ENCODE peak calls at places on chromosomes 12 and 14, in ten cellular contexts. One of them, this sample, is unnamed.
A peak's percentile ranks its signal among the peaks of the same experiment; 100 is the strongest.

GRCh38 chr14:51979399-51979709 is 10.0 kb upstream of the RTRAF start:
- DNase-seq in upper lobe of right lung: no peak
- DNase-seq in GM23338: no peak
- DNase-seq in left ventricle myocardium inferior: no peak
- DNase-seq in CD8-positive, alpha-beta T cell: no peak
- DNase-seq in Peyer's patch: no peak
- DNase-seq in uterus: no peak
- DNase-seq in PC-9: no peak
- DNase-seq in prostate gland: no peak
- DNase-seq in psoas muscle: no peak
- DNase-seq in this sample: no peak

GRCh38 chr12:80412343-80412953 is 31.6 kb upstream of the PTPRQ start:
- DNase-seq in CD8-positive, alpha-beta T cell: no peak
- DNase-seq in GM23338: peak; percentile 87
- DNase-seq in psoas muscle: no peak
- DNase-seq in left ventricle myocardium inferior: no peak
- DNase-seq in PC-9: no peak
- DNase-seq in uterus: no peak
- DNase-seq in prostate gland: peak; percentile 25
- DNase-seq in Peyer's patch: no peak
- DNase-seq in upper lobe of right lung: no peak
- DNase-seq in this sample: peak; percentile 24

GRCh38 chr14:56055521-56055920 is 62.7 kb upstream of the PELI2 start:
- DNase-seq in CD8-positive, alpha-beta T cell: no peak
- DNase-seq in PC-9: no peak
- DNase-seq in GM23338: no peak
- DNase-seq in Peyer's patch: no peak
- DNase-seq in prostate gland: no peak
- DNase-seq in uterus: no peak
- DNase-seq in upper lobe of right lung: no peak
- DNase-seq in psoas muscle: no peak
- DNase-seq in left ventricle myocardium inferior: no peak
- DNase-seq in this sample: no peak

GRCh38 chr12:67477682-67478265 is 170.8 kb upstream of the DYRK2 start:
- DNase-seq in upper lobe of right lung: no peak
- DNase-seq in psoas muscle: no peak
- DNase-seq in GM23338: no peak
- DNase-seq in uterus: no peak
- DNase-seq in prostate gland: no peak
- DNase-seq in left ventricle myocardium inferior: no peak
- DNase-seq in PC-9: no peak
- DNase-seq in Peyer's patch: no peak
- DNase-seq in CD8-positive, alpha-beta T cell: no peak
- DNase-seq in this sample: no peak

GRCh38 chr12:93852067-93852466 is 174.9 kb downstream of the CRADD start:
- DNase-seq in PC-9: no peak
- DNase-seq in prostate gland: no peak
- DNase-seq in upper lobe of right lung: no peak
- DNase-seq in left ventricle myocardium inferior: no peak
- DNase-seq in CD8-positive, alpha-beta T cell: no peak
- DNase-seq in uterus: no peak
- DNase-seq in Peyer's patch: no peak
- DNase-seq in psoas muscle: no peak
- DNase-seq in GM23338: no peak
- DNase-seq in this sample: no peak

GRCh38 chr12:89080797-89081470 is 271.4 kb downstream of the DUSP6 start:
- DNase-seq in upper lobe of right lung: no peak
- DNase-seq in PC-9: no peak
- DNase-seq in CD8-positive, alpha-beta T cell: no peak
- DNase-seq in left ventricle myocardium inferior: no peak
- DNase-seq in uterus: no peak
- DNase-seq in psoas muscle: no peak
- DNase-seq in GM23338: no peak
- DNase-seq in prostate gland: no peak
- DNase-seq in Peyer's patch: no peak
- DNase-seq in this sample: no peak

GRCh38 chr14:104931771-104932675 is 7.3 kb downstream of the PLD4 start:
- DNase-seq in upper lobe of right lung: peak; percentile 65
- DNase-seq in psoas muscle: no peak
- DNase-seq in prostate gland: no peak
- DNase-seq in PC-9: no peak
- DNase-seq in Peyer's patch: peak; percentile 48
- DNase-seq in CD8-positive, alpha-beta T cell: no peak
- DNase-seq in uterus: no peak
- DNase-seq in left ventricle myocardium inferior: peak; percentile 15
- DNase-seq in GM23338: peak; percentile 57
- DNase-seq in this sample: no peak

GRCh38 chr14:35254736-35255135 is 37.4 kb upstream of the PSMA6 start:
- DNase-seq in Peyer's patch: no peak
- DNase-seq in left ventricle myocardium inferior: no peak
- DNase-seq in GM23338: no peak
- DNase-seq in PC-9: no peak
- DNase-seq in prostate gland: no peak
- DNase-seq in psoas muscle: no peak
- DNase-seq in upper lobe of right lung: no peak
- DNase-seq in CD8-positive, alpha-beta T cell: no peak
- DNase-seq in uterus: no peak
- DNase-seq in this sample: no peak

GRCh38 chr14:91177073-91177796 is 63.4 kb downstream of the DGLUCY start:
- DNase-seq in uterus: peak; percentile 48
- DNase-seq in Peyer's patch: no peak
- DNase-seq in CD8-positive, alpha-beta T cell: peak; percentile 57
- DNase-seq in left ventricle myocardium inferior: no peak
- DNase-seq in PC-9: peak; percentile 10
- DNase-seq in prostate gland: peak; percentile 62
- DNase-seq in upper lobe of right lung: no peak
- DNase-seq in psoas muscle: peak; percentile 44
- DNase-seq in GM23338: peak; percentile 77
- DNase-seq in this sample: peak; percentile 67

GRCh38 chr14:68908860-68909259 is 70.2 kb downstream of the ACTN1 start:
- DNase-seq in uterus: no peak
- DNase-seq in upper lobe of right lung: no peak
- DNase-seq in left ventricle myocardium inferior: no peak
- DNase-seq in PC-9: no peak
- DNase-seq in CD8-positive, alpha-beta T cell: no peak
- DNase-seq in GM23338: no peak
- DNase-seq in prostate gland: no peak
- DNase-seq in Peyer's patch: no peak
- DNase-seq in psoas muscle: no peak
- DNase-seq in this sample: no peak

GRCh38 chr14:64478634-64479250 is 13.4 kb downstream of the AKAP5 start:
- DNase-seq in Peyer's patch: no peak
- DNase-seq in PC-9: no peak
- DNase-seq in prostate gland: no peak
- DNase-seq in left ventricle myocardium inferior: no peak
- DNase-seq in psoas muscle: no peak
- DNase-seq in uterus: no peak
- DNase-seq in GM23338: no peak
- DNase-seq in upper lobe of right lung: no peak
- DNase-seq in CD8-positive, alpha-beta T cell: no peak
- DNase-seq in this sample: peak; percentile 24

GRCh38 chr12:65720739-65721138 is 103.5 kb upstream of the HMGA2 start:
- DNase-seq in PC-9: no peak
- DNase-seq in CD8-positive, alpha-beta T cell: no peak
- DNase-seq in psoas muscle: no peak
- DNase-seq in left ventricle myocardium inferior: no peak
- DNase-seq in uterus: no peak
- DNase-seq in Peyer's patch: no peak
- DNase-seq in GM23338: no peak
- DNase-seq in prostate gland: no peak
- DNase-seq in upper lobe of right lung: no peak
- DNase-seq in this sample: no peak

GRCh38 chr12:75868501-75868900 is 163.1 kb downstream of the PHLDA1 start:
- DNase-seq in uterus: no peak
- DNase-seq in upper lobe of right lung: no peak
- DNase-seq in CD8-positive, alpha-beta T cell: no peak
- DNase-seq in left ventricle myocardium inferior: peak; percentile 26
- DNase-seq in PC-9: no peak
- DNase-seq in GM23338: no peak
- DNase-seq in Peyer's patch: no peak
- DNase-seq in prostate gland: peak; percentile 63
- DNase-seq in psoas muscle: no peak
- DNase-seq in this sample: no peak

GRCh38 chr12:129727100-129727499 is 176.7 kb downstream of the TMEM132D start:
- DNase-seq in upper lobe of right lung: no peak
- DNase-seq in left ventricle myocardium inferior: no peak
- DNase-seq in CD8-positive, alpha-beta T cell: no peak
- DNase-seq in uterus: no peak
- DNase-seq in PC-9: no peak
- DNase-seq in Peyer's patch: no peak
- DNase-seq in psoas muscle: no peak
- DNase-seq in prostate gland: no peak
- DNase-seq in GM23338: no peak
- DNase-seq in this sample: no peak

GRCh38 chr14:21098134-21098891 is at the start of gene ZNF219:
- DNase-seq in uterus: peak; percentile 75
- DNase-seq in PC-9: peak; percentile 44
- DNase-seq in Peyer's patch: peak; percentile 77
- DNase-seq in prostate gland: peak; percentile 83
- DNase-seq in left ventricle myocardium inferior: peak; percentile 74
- DNase-seq in GM23338: peak; percentile 93
- DNase-seq in psoas muscle: peak; percentile 68
- DNase-seq in CD8-positive, alpha-beta T cell: no peak
- DNase-seq in upper lobe of right lung: peak; percentile 81
- DNase-seq in this sample: peak; percentile 85

GRCh38 chr12:107296681-107297086 is 203.3 kb upstream of the CRY1 start:
- DNase-seq in psoas muscle: no peak
- DNase-seq in Peyer's patch: no peak
- DNase-seq in GM23338: no peak
- DNase-seq in upper lobe of right lung: no peak
- DNase-seq in CD8-positive, alpha-beta T cell: no peak
- DNase-seq in PC-9: peak; percentile 9
- DNase-seq in prostate gland: peak; percentile 34
- DNase-seq in left ventricle myocardium inferior: no peak
- DNase-seq in uterus: no peak
- DNase-seq in this sample: peak; percentile 88

GRCh38 chr12:122946690-122947271 is 19.5 kb downstream of the ABCB9 start:
- DNase-seq in PC-9: peak; percentile 87
- DNase-seq in psoas muscle: peak; percentile 89
- DNase-seq in prostate gland: peak; percentile 93
- DNase-seq in upper lobe of right lung: peak; percentile 91
- DNase-seq in uterus: peak; percentile 73
- DNase-seq in GM23338: no peak
- DNase-seq in left ventricle myocardium inferior: peak; percentile 68
- DNase-seq in Peyer's patch: peak; percentile 88
- DNase-seq in CD8-positive, alpha-beta T cell: peak; percentile 61
- DNase-seq in this sample: peak; percentile 98
- TF ChIP-seq CTCF in PC-9: no peak
- TF ChIP-seq CTCF in psoas muscle: peak; percentile 19
- TF ChIP-seq CTCF in prostate gland: peak; percentile 38
- TF ChIP-seq CTCF in upper lobe of right lung: peak; percentile 36
- TF ChIP-seq CTCF in uterus: no peak
- TF ChIP-seq CTCF in GM23338: no peak
- TF ChIP-seq CTCF in left ventricle myocardium inferior: peak; percentile 38
- TF ChIP-seq CTCF in Peyer's patch: no peak
- TF ChIP-seq CTCF in CD8-positive, alpha-beta T cell: no peak
- TF ChIP-seq CTCF in this sample: peak; percentile 74

GRCh38 chr14:30869525-30870150 is 4.7 kb upstream of the COCH start:
- DNase-seq in left ventricle myocardium inferior: no peak
- DNase-seq in prostate gland: no peak
- DNase-seq in CD8-positive, alpha-beta T cell: no peak
- DNase-seq in psoas muscle: no peak
- DNase-seq in upper lobe of right lung: no peak
- DNase-seq in PC-9: no peak
- DNase-seq in Peyer's patch: no peak
- DNase-seq in uterus: no peak
- DNase-seq in GM23338: no peak
- DNase-seq in this sample: no peak
- H3K27ac ChIP-seq in left ventricle myocardium inferior: no peak overlapping the region
- H3K27ac ChIP-seq in prostate gland: no peak overlapping the region
- H3K27ac ChIP-seq in CD8-positive, alpha-beta T cell: no peak overlapping the region
- H3K27ac ChIP-seq in psoas muscle: no peak overlapping the region
- H3K27ac ChIP-seq in upper lobe of right lung: no peak overlapping the region
- H3K27ac ChIP-seq in PC-9: no peak overlapping the region
- H3K27ac ChIP-seq in Peyer's patch: no peak overlapping the region
- H3K27ac ChIP-seq in uterus: no peak overlapping the region
- H3K27ac ChIP-seq in GM23338: no peak overlapping the region
- H3K27ac ChIP-seq in this sample: no peak overlapping the region

DNA sequence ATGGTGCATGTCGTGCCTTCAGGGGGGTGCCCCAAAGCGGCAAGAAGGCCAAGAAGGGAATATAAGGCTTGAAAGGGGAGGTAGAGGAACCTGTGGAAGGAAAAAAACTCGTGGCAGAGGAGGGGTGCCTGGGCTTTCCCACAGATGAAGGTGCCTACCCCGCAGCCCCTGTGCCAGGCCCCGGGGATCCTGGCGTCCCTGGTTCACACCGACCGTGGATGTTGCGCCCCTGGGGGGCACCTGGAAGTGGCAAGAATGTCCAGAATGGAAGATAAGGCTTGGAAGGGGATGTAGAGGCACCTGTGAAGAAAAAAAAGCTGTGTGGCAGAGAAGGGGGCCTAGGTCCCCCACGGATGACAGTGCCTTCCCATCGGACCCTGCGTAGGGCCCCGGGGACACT is 282.2 kb downstream of the ALG10 start:
- DNase-seq in uterus: no peak
- DNase-seq in PC-9: no peak
- DNase-seq in CD8-positive, alpha-beta T cell: no peak
- DNase-seq in upper lobe of right lung: no peak
- DNase-seq in left ventricle myocardium inferior: no peak
- DNase-seq in Peyer's patch: no peak
- DNase-seq in GM23338: no peak
- DNase-seq in prostate gland: no peak
- DNase-seq in psoas muscle: no peak
- DNase-seq in this sample: no peak
- TF ChIP-seq CTCF in uterus: no peak
- TF ChIP-seq CTCF in PC-9: no peak
- TF ChIP-seq CTCF in CD8-positive, alpha-beta T cell: no peak
- TF ChIP-seq CTCF in upper lobe of right lung: no peak
- TF ChIP-seq CTCF in left ventricle myocardium inferior: no peak
- TF ChIP-seq CTCF in Peyer's patch: no peak
- TF ChIP-seq CTCF in GM23338: no peak
- TF ChIP-seq CTCF in prostate gland: no peak
- TF ChIP-seq CTCF in psoas muscle: no peak
- TF ChIP-seq CTCF in this sample: no peak

DNA sequence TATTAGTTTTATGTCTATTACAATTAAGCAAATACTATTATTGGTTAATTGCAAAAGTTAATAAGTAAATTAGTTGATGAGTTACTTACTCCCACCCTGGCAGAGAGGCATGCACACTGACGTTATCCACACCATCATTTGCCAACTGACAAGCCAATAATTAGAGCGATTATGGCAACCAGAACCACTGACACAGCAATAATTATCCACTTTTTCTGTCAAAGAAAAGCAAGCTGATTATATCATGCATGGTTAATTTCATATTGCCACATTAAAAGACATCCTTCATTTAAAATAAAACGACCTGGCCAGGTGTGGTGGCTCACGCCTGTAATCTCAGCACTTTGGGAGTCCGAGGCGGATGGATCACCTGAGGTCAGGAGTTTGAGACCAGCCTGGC is 43.1 kb downstream of the STX2 start:
- DNase-seq in prostate gland: no peak
- DNase-seq in left ventricle myocardium inferior: no peak
- DNase-seq in GM23338: no peak
- DNase-seq in upper lobe of right lung: no peak
- DNase-seq in uterus: no peak
- DNase-seq in PC-9: no peak
- DNase-seq in Peyer's patch: no peak
- DNase-seq in psoas muscle: no peak
- DNase-seq in CD8-positive, alpha-beta T cell: no peak
- DNase-seq in this sample: no peak
- H3K27ac ChIP-seq in prostate gland: no peak overlapping the region
- H3K27ac ChIP-seq in left ventricle myocardium inferior: no peak overlapping the region
- H3K27ac ChIP-seq in GM23338: no peak overlapping the region
- H3K27ac ChIP-seq in upper lobe of right lung: no peak overlapping the region
- H3K27ac ChIP-seq in uterus: no peak overlapping the region
- H3K27ac ChIP-seq in PC-9: no peak overlapping the region
- H3K27ac ChIP-seq in Peyer's patch: no peak overlapping the region
- H3K27ac ChIP-seq in psoas muscle: no peak overlapping the region
- H3K27ac ChIP-seq in CD8-positive, alpha-beta T cell: no peak overlapping the region
- H3K27ac ChIP-seq in this sample: no peak overlapping the region

This sample was measured in RWPE1.